ENCODE peak calls at places on chromosomes 6 and 20, in nine cellular contexts. Q is RWPE1, X is HFF-Myc, V is GM20000, I is nephron progenitor cell, E is astrocyte of the spinal cord, G is lower lobe of right lung, A is mesothelial cell of epicardium, K is A549. S is an unnamed sample.

GRCh38 chr6:108635505-108636226 is 74.9 kb downstream of the FOXO3 start:
- DNase-seq in X (no peak), I (no peak), Q (no peak), K (no peak), V (no peak), A (no peak), E (no peak), G (peak; percentile 74), S (no peak)

GRCh38 chr6:19279137-19279747 is 557.9 kb upstream of the ID4 start:
- DNase-seq in X (no peak), A (no peak), Q (no peak), K (no peak), V (no peak), I (no peak), G (no peak), E (no peak), S (no peak)

GRCh38 chr20:22341508-22341907 is 242.9 kb downstream of the FOXA2 start:
- DNase-seq in G (no peak), X (no peak), A (no peak), V (no peak), Q (peak; percentile 17), E (peak; percentile 5), K (peak; percentile 64), I (no peak), S (no peak)

GRCh38 chr6:168609914-168610490 is 169.0 kb downstream of the SMOC2 start:
- DNase-seq in G (no peak), I (no peak), E (no peak), Q (no peak), V (no peak), X (no peak), A (no peak), K (no peak), S (no peak)

GRCh38 chr6:106102034-106102433 is 15.9 kb downstream of the PRDM1 start:
- DNase-seq in G (no peak), V (peak; percentile 74), I (no peak), Q (no peak), K (no peak), X (no peak), A (no peak), E (no peak), S (no peak)

GRCh38 chr6:130178692-130179091 is 44.1 kb downstream of the SAMD3 start:
- DNase-seq in Q (peak; percentile 87), E (peak; percentile 93), V (no peak), K (peak; percentile 21), G (no peak), I (no peak), X (peak; percentile 50), A (no peak), S (no peak)

GRCh38 chr6:150745896-150746295 is 119.6 kb upstream of the MTHFD1L start:
- DNase-seq in G (no peak), A (no peak), Q (no peak), E (no peak), K (no peak), X (no peak), V (no peak), I (no peak), S (no peak)

GRCh38 chr6:44642345-44642744 is 254.8 kb downstream of the CDC5L start:
- DNase-seq in X (no peak), K (no peak), I (no peak), V (no peak), Q (no peak), A (no peak), E (no peak), G (no peak), S (no peak)

GRCh38 chr20:43564993-43565757 is 6.3 kb downstream of the SGK2 start:
- DNase-seq in I (no peak), E (no peak), G (no peak), Q (no peak), V (no peak), X (no peak), A (no peak), K (no peak), S (no peak)

GRCh38 chr20:4234664-4235063 is 219.3 kb upstream of the RNF24 start:
- DNase-seq in Q (no peak), V (no peak), A (no peak), G (no peak), E (no peak), X (no peak), K (no peak), I (no peak), S (no peak)

GRCh38 chr6:8025191-8025590 is 39.0 kb downstream of the BLOC1S5 start:
- DNase-seq in I (no peak), A (no peak), E (no peak), X (no peak), V (no peak), Q (no peak), G (no peak), K (no peak), S (no peak)

GRCh38 chr6:3742426-3743344 is 8.8 kb downstream of the PXDC1 start:
- DNase-seq in Q (peak; percentile 71), I (peak; percentile 95), K (peak; percentile 73), X (no peak), V (peak; percentile 84), G (peak; percentile 91), A (peak; percentile 95), E (peak; percentile 83), S (peak; percentile 83)

GRCh38 chr6:11368760-11369159 is 136.3 kb upstream of the NEDD9 start:
- DNase-seq in V (no peak), K (no peak), A (no peak), Q (peak; percentile 43), G (no peak), X (no peak), E (peak; percentile 44), I (no peak), S (no peak)

GRCh38 chr20:57047281-57048026 is 219.0 kb downstream of the BMP7 start:
- DNase-seq in Q (peak; percentile 57), V (no peak), A (peak; percentile 47), E (no peak), I (no peak), G (no peak), K (peak; percentile 59), X (no peak), S (no peak)

GRCh38 chr20:57475388-57476072 is 49.4 kb downstream of the CTCFL start:
- DNase-seq in I (no peak), X (no peak), K (no peak), Q (no peak), V (no peak), A (no peak), G (no peak), E (no peak), S (no peak)

GRCh38 chr6:3732345-3733141 is 19.0 kb downstream of the PXDC1 start:
- DNase-seq in K (peak; percentile 62), G (peak; percentile 82), E (peak; percentile 86), Q (peak; percentile 68), X (no peak), V (peak; percentile 78), A (peak; percentile 84), I (peak; percentile 81), S (peak; percentile 55)

GRCh38 chr6:111663692-111664564 is 58.2 kb upstream of the TRAF3IP2 start:
- DNase-seq in K (no peak), A (peak; percentile 57), Q (no peak), G (peak; percentile 57), X (no peak), E (peak; percentile 37), I (peak; percentile 82), V (no peak), S (no peak)

DNA sequence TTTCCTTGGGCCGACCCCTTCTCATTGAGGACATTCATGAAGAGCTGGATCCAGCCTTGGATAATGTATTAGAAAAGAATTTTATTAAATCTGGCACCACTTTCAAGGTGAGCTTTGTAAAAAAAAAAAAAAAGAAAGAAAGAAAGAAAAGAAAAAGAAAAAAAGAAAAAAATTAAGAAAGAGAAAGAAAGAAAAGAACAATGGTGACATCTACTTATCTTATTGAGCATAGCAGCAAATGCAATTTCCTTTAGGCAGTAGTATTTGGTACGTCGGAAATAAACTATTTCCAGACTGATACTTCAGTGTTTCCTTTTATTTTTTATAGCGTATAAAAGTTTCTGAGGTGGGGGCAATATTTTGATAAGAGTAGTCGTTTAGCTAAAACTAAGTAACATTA is 119.0 kb upstream of the GLP1R start:
- DNase-seq in K (no peak), V (no peak), E (no peak), I (no peak), Q (no peak), G (no peak), A (no peak), X (no peak), S (no peak)
- TF ChIP-seq CTCF in K (no peak), V (no peak), E (no peak), I (no peak), Q (no peak), G (no peak), A (no peak), X (no peak), S (no peak)

GRCh38 chr20:59622496-59622895 is 18.2 kb downstream of the PHACTR3 start:
- DNase-seq in E (no peak), V (no peak), G (no peak), K (no peak), A (no peak), Q (no peak), X (no peak), I (no peak), S (no peak)
- TF ChIP-seq CTCF in E (no peak), V (no peak), G (no peak), K (no peak), A (no peak), Q (no peak), X (no peak), I (no peak), S (no peak)

DNA sequence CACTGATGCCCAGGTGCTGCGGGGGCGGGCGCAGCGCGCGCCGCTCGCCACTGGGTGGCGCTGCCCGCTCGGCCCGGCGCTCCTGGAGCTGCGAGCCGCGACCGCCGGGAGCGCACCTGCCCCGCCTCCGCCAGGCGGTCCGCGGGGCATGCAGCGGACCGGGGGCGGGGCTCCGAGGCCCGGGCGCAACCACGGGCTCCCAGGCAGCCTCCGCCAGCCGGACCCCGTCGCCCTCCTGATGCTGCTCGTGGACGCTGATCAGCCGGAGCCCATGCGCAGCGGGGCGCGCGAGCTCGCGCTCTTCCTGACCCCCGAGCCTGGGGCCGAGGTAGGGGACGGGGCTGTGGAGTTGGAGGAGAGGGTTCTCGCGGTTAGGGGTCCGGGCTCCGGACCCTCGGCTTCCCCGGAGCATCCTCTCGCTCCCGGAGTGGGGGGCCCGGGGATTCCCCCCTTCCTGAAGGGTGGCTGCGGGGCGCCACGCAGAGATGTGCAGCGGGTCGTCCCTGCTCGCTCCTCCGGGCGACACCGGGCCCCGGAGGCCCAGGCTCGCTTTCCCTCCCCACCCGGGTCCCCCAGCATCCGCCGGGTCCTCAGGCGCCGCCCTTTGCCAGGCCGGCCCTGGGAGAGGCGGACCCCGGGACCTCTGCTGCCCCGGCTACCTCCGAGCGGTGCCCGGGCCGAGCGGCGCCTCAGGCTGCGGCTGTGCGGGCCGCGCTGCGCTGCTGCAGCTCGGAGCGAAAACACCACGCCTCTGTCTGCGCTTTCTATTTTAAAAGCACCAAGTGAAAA is at the start of gene BCAS4:
- DNase-seq in A (peak; percentile 87), Q (peak; percentile 96), X (no peak), G (peak; percentile 80), K (peak; percentile 84), E (peak; percentile 70), I (peak; percentile 86), V (peak; percentile 98), S (peak; percentile 35)
- TF ChIP-seq CTCF in A (peak; percentile 81), Q (peak; percentile 100), X (peak; percentile 57), G (peak; percentile 77), K (peak; percentile 98), E (peak; percentile 66), I (no peak), V (peak; percentile 98), S (peak; percentile 87)

DNA sequence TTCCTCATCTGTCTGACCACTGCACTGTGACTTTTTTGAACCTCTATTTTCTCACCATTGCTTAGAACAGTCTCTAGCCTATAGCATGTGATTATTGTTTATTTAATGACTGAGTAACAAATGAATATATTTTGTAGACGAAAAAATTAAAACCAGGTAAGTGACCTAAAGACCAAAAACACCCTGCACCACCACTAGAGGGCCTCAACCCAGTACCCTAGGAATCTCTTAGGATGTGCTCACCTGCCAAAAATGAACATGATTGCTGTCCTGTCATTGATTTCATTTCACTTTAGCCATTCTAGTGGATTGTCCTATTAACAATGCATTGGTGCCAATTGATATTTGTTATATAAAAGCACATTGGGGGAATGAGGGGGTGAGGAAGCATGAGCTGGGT is 199.1 kb downstream of the COL9A1 start:
- DNase-seq in K (peak; percentile 2), V (no peak), Q (peak; percentile 12), A (no peak), X (no peak), E (no peak), I (no peak), G (no peak), S (no peak)
- TF ChIP-seq CTCF in K (peak; percentile 21), V (no peak), Q (peak; percentile 36), A (peak; percentile 53), X (peak; percentile 61), E (peak; percentile 49), I (peak; percentile 31), G (peak; percentile 35), S (no peak)

S was measured in omental fat pad.